ENCODE peak calls at places on chromosomes 6 and 20, in seven cellular contexts. O, S, V, I, W, A and X are unnamed samples.

GRCh38 chr6:157143171-157143884 is 180.0 kb downstream of the TMEM242 start:
- DNase-seq in O (no peak), S (peak), V (peak), I (peak), W (no peak), A (no peak), X (peak)

GRCh38 chr6:32128751-32129296 is 778 bp upstream of the ATF6B start:
- DNase-seq in O (no peak), S (no peak), V (no peak), I (no peak), W (no peak), A (no peak), X (no peak)

GRCh38 chr6:65448806-65449397 is 258.1 kb downstream of the EYS start:
- DNase-seq in O (no peak), S (no peak), V (no peak), I (no peak), W (no peak), A (no peak), X (no peak)

GRCh38 chr6:49336514-49337131 is 126.4 kb downstream of the MMUT start:
- DNase-seq in O (no peak), S (peak), V (no peak), I (no peak), W (no peak), A (peak), X (no peak)

GRCh38 chr6:2531426-2532208 is 219.1 kb downstream of the MYLK4 start:
- DNase-seq in O (no peak), S (peak), V (no peak), I (no peak), W (no peak), A (no peak), X (no peak)

GRCh38 chr20:58054744-58055373 is 173.6 kb downstream of the ANKRD60 start:
- DNase-seq in O (no peak), S (no peak), V (peak), I (no peak), W (no peak), A (no peak), X (no peak)

GRCh38 chr6:163826668-163827067 is 412.1 kb downstream of the QKI start:
- DNase-seq in O (no peak), S (no peak), V (no peak), I (no peak), W (no peak), A (no peak), X (no peak)

GRCh38 chr20:49345538-49345937 is 67.7 kb upstream of the ZNFX1 start:
- DNase-seq in O (no peak), S (peak), V (peak), I (no peak), W (peak), A (no peak), X (no peak)

GRCh38 chr20:21368791-21369190 is 28.5 kb downstream of the NKX2-4 start:
- DNase-seq in O (no peak), S (no peak), V (no peak), I (no peak), W (no peak), A (no peak), X (no peak)

GRCh38 chr20:50574108-50574507 is 63.9 kb downstream of the PTPN1 start:
- DNase-seq in O (no peak), S (no peak), V (no peak), I (no peak), W (no peak), A (no peak), X (no peak)

GRCh38 chr6:161396539-161396938 is 122.7 kb upstream of the AGPAT4 start:
- DNase-seq in O (no peak), S (no peak), V (no peak), I (no peak), W (no peak), A (no peak), X (no peak)

GRCh38 chr6:53309897-53310291 is 38.9 kb downstream of the ELOVL5 start:
- DNase-seq in O (no peak), S (no peak), V (no peak), I (no peak), W (no peak), A (no peak), X (no peak)

GRCh38 chr6:42100029-42100901 is 42.2 kb downstream of the C6orf132 start:
- DNase-seq in O (no peak), S (peak), V (no peak), I (no peak), W (no peak), A (no peak), X (peak)

GRCh38 chr6:139030539-139030938 is 2.0 kb downstream of the ABRACL start:
- DNase-seq in O (no peak), S (no peak), V (no peak), I (no peak), W (no peak), A (peak), X (peak)

GRCh38 chr20:45463113-45463512 is 6.4 kb upstream of the WFDC2 start:
- DNase-seq in O (no peak), S (no peak), V (no peak), I (no peak), W (no peak), A (no peak), X (no peak)

GRCh38 chr20:54389872-54390271 is 85.5 kb upstream of the DOK5 start:
- DNase-seq in O (no peak), S (no peak), V (peak), I (no peak), W (no peak), A (no peak), X (no peak)

GRCh38 chr6:39821739-39822532 is 29.8 kb downstream of the DAAM2 start:
- DNase-seq in O (no peak), S (no peak), V (peak), I (no peak), W (peak), A (no peak), X (no peak)

GRCh38 chr20:63744158-63744557 is 4.6 kb downstream of the SLC2A4RG start:
- DNase-seq in O (no peak), S (no peak), V (no peak), I (no peak), W (no peak), A (no peak), X (no peak)

GRCh38 chr6:101663099-101663498 is 269.6 kb downstream of the GRIK2 start:
- DNase-seq in O (no peak), S (no peak), V (no peak), I (no peak), W (no peak), A (no peak), X (no peak)

GRCh38 chr6:145276746-145277145 is 458.6 kb downstream of the EPM2A start:
- DNase-seq in O (no peak), S (peak), V (no peak), I (no peak), W (no peak), A (no peak), X (no peak)

GRCh38 chr6:142331075-142331551 is 29.3 kb downstream of the ADGRG6 start:
- DNase-seq in O (peak), S (peak), V (no peak), I (peak), W (no peak), A (no peak), X (peak)